ENCODE peak calls at places on chromosomes 3 and 15, in five cellular contexts. R is HCT116, Y is endodermal cell, C is breast epithelium, I is cardiac muscle cell. D is an unnamed sample.

GRCh38 chr3:179624471-179624870 is 19.9 kb downstream of the NDUFB5 start:
- DNase-seq in R (no peak), Y (no peak), C (no peak), I (no peak), D (no peak)

GRCh38 chr3:23590424-23590823 is 215.3 kb upstream of the UBE2E1 start:
- DNase-seq in R (no peak), Y (no peak), C (no peak), I (peak; percentile 19), D (peak; percentile 36)

GRCh38 chr3:13040381-13041074 is 32.7 kb downstream of the IQSEC1 start:
- DNase-seq in R (no peak), Y (no peak), C (no peak), I (no peak), D (peak; percentile 27)

GRCh38 chr3:3615533-3615932 is 183.7 kb upstream of the LRRN1 start:
- DNase-seq in R (no peak), Y (no peak), C (no peak), I (no peak), D (no peak)

GRCh38 chr3:48215019-48215418 is 8.3 kb upstream of the CAMP start:
- DNase-seq in R (no peak), Y (no peak), C (no peak), I (no peak), D (no peak)

GRCh38 chr3:52213005-52213404 is 12.4 kb downstream of the TLR9 start:
- DNase-seq in R (no peak), Y (no peak), C (no peak), I (no peak), D (no peak)

GRCh38 chr15:23869391-23869790 is 182.3 kb upstream of the NDN start:
- DNase-seq in R (no peak), Y (peak; percentile 90), C (no peak), I (peak; percentile 86), D (peak; percentile 76)

GRCh38 chr3:28267984-28268849 is 26.8 kb downstream of the CMC1 start:
- DNase-seq in R (no peak), Y (no peak), C (no peak), I (no peak), D (no peak)

GRCh38 chr3:36362216-36362615 is 18.1 kb upstream of the STAC start:
- DNase-seq in R (no peak), Y (peak; percentile 45), C (no peak), I (no peak), D (no peak)

GRCh38 chr3:169091196-169091595 is 572.3 kb downstream of the MECOM start:
- DNase-seq in R (no peak), Y (no peak), C (no peak), I (no peak), D (no peak)

GRCh38 chr3:17151598-17152373 is 267.0 kb downstream of the PLCL2 start:
- DNase-seq in R (no peak), Y (no peak), C (peak; percentile 20), I (no peak), D (no peak)

GRCh38 chr3:126350502-126351085 is 6.6 kb downstream of the KLF15 start:
- DNase-seq in R (no peak), Y (no peak), C (no peak), I (no peak), D (no peak)

GRCh38 chr3:97804471-97804870 is 17.3 kb upstream of the CRYBG3 start:
- DNase-seq in R (no peak), Y (no peak), C (no peak), I (no peak), D (no peak)

GRCh38 chr3:124760601-124761000 is 30.3 kb downstream of the UMPS start:
- DNase-seq in R (no peak), Y (no peak), C (no peak), I (no peak), D (no peak)

GRCh38 chr15:90249123-90249863 is at the start of gene TTLL13:
- DNase-seq in R (peak; percentile 56), Y (peak; percentile 99), C (peak; percentile 85), I (peak; percentile 97), D (peak; percentile 100)

GRCh38 chr3:58022490-58022889 is 14.3 kb downstream of the FLNB start:
- DNase-seq in R (no peak), Y (no peak), C (no peak), I (no peak), D (no peak)

GRCh38 chr15:40081691-40082194 is 26.9 kb downstream of the BMF start:
- DNase-seq in R (no peak), Y (peak; percentile 83), C (peak; percentile 78), I (peak; percentile 86), D (peak; percentile 56)

GRCh38 chr15:40080104-40080503 is 28.6 kb downstream of the BMF start:
- DNase-seq in R (no peak), Y (no peak), C (no peak), I (no peak), D (no peak)

GRCh38 chr15:40082195-40082868 is 26.3 kb downstream of the BMF start:
- DNase-seq in R (no peak), Y (no peak), C (no peak), I (no peak), D (no peak)

GRCh38 chr15:40079456-40079855 is 29.2 kb downstream of the BMF start:
- DNase-seq in R (no peak), Y (no peak), C (no peak), I (no peak), D (no peak)

DNA sequence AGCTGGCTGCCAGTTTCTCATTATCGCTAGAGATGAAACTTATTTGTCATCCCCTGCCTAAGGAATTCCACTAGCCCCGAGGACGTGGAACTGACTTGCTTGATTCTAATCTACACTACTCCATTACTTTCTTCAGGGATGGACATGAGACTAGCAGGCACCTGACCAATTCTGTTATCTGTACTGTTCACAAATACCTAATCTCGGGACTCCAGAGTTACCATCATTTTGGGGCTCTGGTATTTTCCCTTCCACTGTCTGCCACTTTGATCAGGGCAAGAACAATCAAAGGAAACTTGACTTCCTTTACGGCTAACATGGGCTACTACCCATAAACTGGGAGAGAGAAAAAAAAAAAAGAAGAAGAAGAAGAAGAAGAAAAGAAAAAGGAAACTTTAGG is 27.8 kb downstream of the BMF start:
- DNase-seq in R (no peak), Y (no peak), C (no peak), I (no peak), D (no peak)
- H3K4me3 ChIP-seq in R (no peak overlapping the region), Y (no peak overlapping the region), C (peak overlapping the region; percentile 40), I (no peak overlapping the region), D (no peak overlapping the region)

GRCh38 chr3:141499304-141499703 is 12.5 kb downstream of the RASA2 start:
- DNase-seq in R (no peak), Y (no peak), C (no peak), I (no peak), D (no peak)
- H3K4me1 ChIP-seq in R (no peaks in the 10 kb centered on the region), Y (no peaks in the 10 kb centered on the region), C (peaks cover 3% of the 10 kb centered on the region), I (peaks cover 8% of the 10 kb centered on the region), D (no peaks in the 10 kb centered on the region)

GRCh38 chr3:192207239-192207638 is 520.1 kb downstream of the FGF12 start:
- DNase-seq in R (no peak), Y (no peak), C (no peak), I (no peak), D (no peak)

GRCh38 chr3:192207661-192208060 is 519.7 kb downstream of the FGF12 start:
- DNase-seq in R (no peak), Y (no peak), C (no peak), I (no peak), D (no peak)

GRCh38 chr3:192216067-192216466 is 511.3 kb downstream of the FGF12 start:
- DNase-seq in R (no peak), Y (no peak), C (no peak), I (no peak), D (no peak)

GRCh38 chr3:192212979-192213378 is 514.4 kb downstream of the FGF12 start:
- DNase-seq in R (no peak), Y (no peak), C (no peak), I (no peak), D (no peak)

GRCh38 chr3:192212335-192212734 is 515.0 kb downstream of the FGF12 start:
- DNase-seq in R (no peak), Y (no peak), C (no peak), I (no peak), D (no peak)
- TF ChIP-seq CTCF in R (peak; percentile 40), Y (peak; percentile 63), C (no peak), I (no peak), D (no peak)

GRCh38 chr3:128496602-128497304 is 3.8 kb upstream of the GATA2 start:
- DNase-seq in R (no peak), Y (peak; percentile 74), C (no peak), I (no peak), D (peak; percentile 80)
- H3K4me3 ChIP-seq in R (no peak overlapping the region), Y (peak overlapping the region; percentile 76), C (peak overlapping the region; percentile 55), I (peak overlapping the region; percentile 53), D (peak overlapping the region; percentile 41)

GRCh38 chr15:51731549-51732267 is 5.7 kb downstream of the LYSMD2 start:
- DNase-seq in R (no peak), Y (no peak), C (no peak), I (no peak), D (no peak)

GRCh38 chr15:51724199-51724598 is 13.3 kb downstream of the LYSMD2 start:
- DNase-seq in R (no peak), Y (no peak), C (no peak), I (no peak), D (no peak)

GRCh38 chr15:51726302-51727073 is 11.0 kb downstream of the LYSMD2 start:
- DNase-seq in R (peak; percentile 85), Y (peak; percentile 93), C (no peak), I (peak; percentile 72), D (peak; percentile 91)

GRCh38 chr15:51724673-51725072 is 12.8 kb downstream of the LYSMD2 start:
- DNase-seq in R (no peak), Y (peak; percentile 55), C (no peak), I (no peak), D (no peak)

GRCh38 chr15:51727141-51727897 is 10.1 kb downstream of the LYSMD2 start:
- DNase-seq in R (no peak), Y (no peak), C (no peak), I (no peak), D (peak; percentile 64)
- H3K4me1 ChIP-seq in R (peaks cover 24% of the 10 kb centered on the region), Y (peaks cover 4% of the 10 kb centered on the region), C (no peaks in the 10 kb centered on the region), I (peaks cover 22% of the 10 kb centered on the region), D (peaks cover 42% of the 10 kb centered on the region)

D was measured in BE2C.